ENCODE peak calls at places on chromosome 11, in seven cellular contexts. X, B, R, J, T, W and N are unnamed samples.

GRCh38 chr11:111526501-111526900 is 11.9 kb downstream of the HOATZ start:
- DNase-seq in X (no peak), B (peak), R (no peak), J (no peak), T (no peak), W (no peak), N (peak)

GRCh38 chr11:85531498-85531897 is 95.6 kb downstream of the DLG2 start:
- DNase-seq in X (no peak), B (no peak), R (no peak), J (no peak), T (no peak), W (no peak), N (no peak)

GRCh38 chr11:69115586-69116560 is 39.9 kb upstream of the SMIM38 start:
- DNase-seq in X (no peak), B (no peak), R (peak), J (peak), T (peak), W (peak), N (no peak)

GRCh38 chr11:127789887-127790286 is 789.3 kb upstream of the KIRREL3 start:
- DNase-seq in X (no peak), B (peak), R (no peak), J (peak), T (no peak), W (no peak), N (no peak)

GRCh38 chr11:32899423-32899822 is 6.8 kb downstream of the QSER1 start:
- DNase-seq in X (no peak), B (no peak), R (no peak), J (no peak), T (no peak), W (no peak), N (no peak)

GRCh38 chr11:72338741-72339140 is 94.8 kb upstream of the PHOX2A start:
- DNase-seq in X (no peak), B (no peak), R (no peak), J (no peak), T (no peak), W (no peak), N (no peak)

GRCh38 chr11:78940500-78941225 is 366.0 kb upstream of the NARS2 start:
- DNase-seq in X (no peak), B (no peak), R (no peak), J (no peak), T (no peak), W (no peak), N (no peak)

GRCh38 chr11:103378931-103379330 is 269.7 kb downstream of the DYNC2H1 start:
- DNase-seq in X (no peak), B (no peak), R (no peak), J (no peak), T (no peak), W (no peak), N (no peak)

GRCh38 chr11:6371825-6372224 is 18.4 kb upstream of the SMPD1 start:
- DNase-seq in X (no peak), B (no peak), R (peak), J (no peak), T (peak), W (no peak), N (no peak)

GRCh38 chr11:352456-353180 is 16.7 kb upstream of the B4GALNT4 start:
- DNase-seq in X (no peak), B (no peak), R (no peak), J (no peak), T (peak), W (no peak), N (no peak)
- H3K27ac ChIP-seq in X (peak), B (no peak), R (peak), J (peak), T (peak), W (peak), N (no peak)

DNA sequence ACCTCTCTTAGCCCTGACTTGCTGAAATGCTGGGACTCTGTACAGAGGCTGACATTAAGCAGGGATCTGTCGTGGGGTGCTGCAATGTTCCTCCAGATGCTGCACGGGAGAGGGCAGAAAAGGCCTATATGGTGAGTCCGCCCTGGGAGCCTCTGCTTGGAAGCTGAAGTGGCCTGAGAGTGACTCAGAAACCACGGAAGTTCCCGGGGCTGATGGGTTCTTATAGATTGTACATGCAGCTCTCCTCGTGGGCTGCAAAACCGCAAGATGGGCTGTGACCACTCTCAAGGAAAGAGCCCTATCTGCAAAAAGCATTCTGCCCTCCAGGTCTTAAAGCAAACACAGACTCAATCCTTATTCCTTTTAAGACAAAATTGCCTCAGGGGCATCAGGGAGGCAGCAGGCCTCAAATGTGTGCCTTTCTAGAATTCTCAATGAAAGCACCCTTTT is 5.8 kb upstream of the SLC43A3 start:
- DNase-seq in X (peak), B (peak), R (peak), J (no peak), T (no peak), W (no peak), N (no peak)
- H3K27ac ChIP-seq in X (peak), B (peak), R (no peak), J (no peak), T (no peak), W (no peak), N (no peak)

GRCh38 chr11:44728085-44728410 is 1.3 kb downstream of the TSPAN18 start:
- DNase-seq in X (no peak), B (no peak), R (no peak), J (no peak), T (no peak), W (no peak), N (no peak)
- H3K27ac ChIP-seq in X (peak), B (no peak), R (no peak), J (no peak), T (peak), W (peak), N (no peak)

GRCh38 chr11:95625164-95626017 is 164.2 kb downstream of the FAM76B start:
- DNase-seq in X (no peak), B (no peak), R (no peak), J (no peak), T (no peak), W (no peak), N (no peak)
- H3K27ac ChIP-seq in X (peak), B (no peak), R (no peak), J (no peak), T (peak), W (no peak), N (no peak)

DNA sequence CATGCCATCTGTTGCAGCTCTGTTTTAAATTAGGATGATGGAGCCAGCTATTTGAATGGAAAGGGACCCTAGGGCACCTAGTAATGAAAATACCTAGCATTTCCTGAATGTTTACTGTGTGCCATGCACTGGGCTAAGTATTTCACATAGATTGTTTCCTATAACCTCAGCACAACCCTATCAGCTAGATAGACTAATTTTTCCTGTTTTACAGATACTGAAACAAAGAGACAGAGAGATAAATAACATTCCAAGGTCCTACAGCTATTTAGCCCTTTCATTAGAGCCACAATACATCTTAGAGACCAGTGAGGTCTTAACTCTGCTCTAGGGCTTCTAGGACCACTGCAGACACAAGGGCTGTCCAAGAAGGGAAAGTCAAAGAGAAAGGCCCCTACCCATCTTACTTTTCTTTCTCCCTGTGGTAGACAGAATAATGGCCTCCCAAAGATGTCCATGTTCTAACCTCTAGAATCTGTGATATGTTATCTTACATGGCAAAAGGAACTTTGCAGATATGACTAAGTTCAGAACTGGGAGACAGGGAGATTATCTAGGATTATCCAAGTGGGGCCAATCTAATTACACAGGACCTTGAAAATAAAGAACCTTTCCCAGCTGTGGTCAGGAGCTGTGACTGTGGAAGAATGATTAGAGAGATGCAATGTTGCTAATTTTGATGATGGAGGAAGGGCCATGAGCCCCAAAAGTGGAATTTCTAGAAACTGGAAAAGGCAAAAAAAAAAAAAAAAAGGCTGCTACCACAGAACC is 157.1 kb downstream of the CCDC34 start:
- DNase-seq in X (no peak), B (no peak), R (no peak), J (no peak), T (no peak), W (no peak), N (no peak)
- H3K27ac ChIP-seq in X (no peak), B (no peak), R (no peak), J (no peak), T (no peak), W (no peak), N (no peak)